ENCODE peak calls at places on chromosome 7, in six cellular contexts. S is H9, X is neuronal stem cell, P is mesenchymal stem cell, J is mesendoderm, Q is H1. H is an unnamed sample.

GRCh38 chr7:128197586-128197985 is 43.5 kb upstream of the LEP start:
- DNase-seq in S (peak; percentile 26), X (no peak), P (no peak), J (no peak), Q (no peak), H (peak; percentile 8)

GRCh38 chr7:5643280-5643679 is 138.2 kb downstream of the RNF216 start:
- DNase-seq in S (peak; percentile 63), X (no peak), P (peak; percentile 62), J (peak; percentile 82), Q (no peak), H (no peak)

GRCh38 chr7:31171216-31171750 is 119.2 kb downstream of the ADCYAP1R1 start:
- DNase-seq in S (no peak), X (no peak), P (no peak), J (no peak), Q (no peak), H (no peak)

GRCh38 chr7:151754142-151754590 is 122.7 kb downstream of the PRKAG2 start:
- DNase-seq in S (peak; percentile 96), X (peak; percentile 93), P (peak; percentile 99), J (peak; percentile 99), Q (peak; percentile 86), H (peak; percentile 99)

GRCh38 chr7:116165717-116166116 is 44.6 kb upstream of the TES start:
- DNase-seq in S (no peak), X (no peak), P (no peak), J (no peak), Q (no peak), H (no peak)

GRCh38 chr7:69687739-69688431 is 89.6 kb downstream of the AUTS2 start:
- DNase-seq in S (no peak), X (no peak), P (no peak), J (no peak), Q (no peak), H (no peak)

GRCh38 chr7:44144968-44145418 is 3.9 kb upstream of the MYL7 start:
- DNase-seq in S (no peak), X (no peak), P (no peak), J (no peak), Q (no peak), H (no peak)

GRCh38 chr7:151045967-151046366 is 2.4 kb upstream of the ASIC3 start:
- DNase-seq in S (no peak), X (no peak), P (no peak), J (no peak), Q (no peak), H (no peak)

GRCh38 chr7:115217373-115217772 is 295.5 kb downstream of the MDFIC start:
- DNase-seq in S (no peak), X (no peak), P (no peak), J (no peak), Q (no peak), H (no peak)

GRCh38 chr7:135197906-135198655 is 13.2 kb downstream of the WDR91 start:
- DNase-seq in S (no peak), X (no peak), P (peak; percentile 7), J (no peak), Q (no peak), H (peak; percentile 49)

GRCh38 chr7:13179775-13180448 is 492.5 kb downstream of the ARL4A start:
- DNase-seq in S (no peak), X (no peak), P (peak; percentile 21), J (no peak), Q (no peak), H (no peak)

GRCh38 chr7:95205821-95206220 is 118.5 kb downstream of the PON1 start:
- DNase-seq in S (no peak), X (no peak), P (peak; percentile 29), J (no peak), Q (no peak), H (peak; percentile 59)

GRCh38 chr7:42753322-42753721 is 158.5 kb downstream of the C7orf25 start:
- DNase-seq in S (no peak), X (no peak), P (no peak), J (no peak), Q (no peak), H (no peak)

GRCh38 chr7:6446977-6447588 is 671 bp downstream of the DAGLB start:
- DNase-seq in S (peak; percentile 73), X (no peak), P (peak; percentile 91), J (peak; percentile 85), Q (peak; percentile 64), H (peak; percentile 87)

GRCh38 chr7:115297651-115298050 is 375.8 kb downstream of the MDFIC start:
- DNase-seq in S (no peak), X (no peak), P (peak; percentile 53), J (peak; percentile 5), Q (no peak), H (peak; percentile 64)

GRCh38 chr7:55563596-55564325 is 8.5 kb downstream of the VOPP1 start:
- DNase-seq in S (no peak), X (no peak), P (no peak), J (peak; percentile 90), Q (no peak), H (no peak)

GRCh38 chr7:1664711-1665591 is 5.1 kb upstream of the ELFN1 start:
- DNase-seq in S (peak; percentile 74), X (peak; percentile 88), P (peak; percentile 53), J (peak; percentile 69), Q (peak; percentile 93), H (peak; percentile 41)

GRCh38 chr7:135519233-135519688 is 9.4 kb upstream of the CNOT4 start:
- DNase-seq in S (no peak), X (no peak), P (no peak), J (no peak), Q (no peak), H (no peak)

GRCh38 chr7:44847509-44847919 is 373 bp downstream of the H2AZ2 start:
- DNase-seq in S (no peak), X (no peak), P (peak; percentile 91), J (peak; percentile 92), Q (no peak), H (peak; percentile 82)

GRCh38 chr7:140592957-140593356 is 47.7 kb downstream of the DENND2A start:
- DNase-seq in S (no peak), X (no peak), P (no peak), J (no peak), Q (no peak), H (no peak)

GRCh38 chr7:140593583-140593982 is 47.0 kb downstream of the DENND2A start:
- DNase-seq in S (no peak), X (no peak), P (no peak), J (no peak), Q (no peak), H (no peak)

GRCh38 chr7:140594131-140594691 is 46.4 kb downstream of the DENND2A start:
- DNase-seq in S (no peak), X (no peak), P (no peak), J (peak; percentile 26), Q (no peak), H (no peak)

GRCh38 chr7:140587243-140587642 is 53.4 kb downstream of the DENND2A start:
- DNase-seq in S (no peak), X (no peak), P (no peak), J (no peak), Q (no peak), H (no peak)

DNA sequence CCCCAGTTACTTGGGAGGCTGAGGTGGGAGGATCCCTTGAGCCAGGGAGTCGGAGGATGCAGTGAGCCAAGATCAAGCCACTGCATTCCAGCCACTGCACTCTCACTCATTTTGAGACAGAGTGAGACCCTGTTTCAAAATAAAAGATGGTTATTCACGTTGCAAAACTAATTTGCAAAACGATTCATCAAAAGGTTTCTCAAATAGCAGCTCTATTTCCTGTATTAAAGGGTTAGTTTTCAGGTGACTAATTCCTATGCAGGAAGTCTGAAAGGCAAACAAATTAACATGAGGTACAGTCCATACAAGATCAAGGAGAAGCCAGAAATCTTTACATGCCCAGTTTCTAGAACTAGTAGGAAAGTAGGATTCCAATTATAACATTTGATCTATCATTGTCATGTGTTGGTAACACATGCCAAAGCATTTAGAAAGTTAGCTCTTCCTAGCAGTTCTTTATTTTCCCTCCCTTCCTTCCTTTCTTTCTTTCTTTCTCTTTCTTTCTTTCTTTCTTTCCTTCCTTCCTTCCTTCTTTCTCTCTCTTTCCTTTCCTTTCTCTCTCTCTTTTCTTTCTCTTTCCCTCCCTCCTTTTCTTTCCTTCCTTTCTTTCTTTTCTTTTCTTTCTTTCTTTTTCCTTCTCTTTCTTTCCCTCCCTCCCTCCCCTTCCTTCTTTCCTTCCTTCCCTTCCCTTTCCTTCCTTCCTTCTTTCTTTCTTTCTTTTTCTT is 49.3 kb downstream of the DENND2A start:
- DNase-seq in S (no peak), X (no peak), P (no peak), J (no peak), Q (no peak), H (peak; percentile 41)
- H2BK15ac ChIP-seq in S (no peak overlapping the region), X (no peak overlapping the region), P (no peak overlapping the region), J (no peak overlapping the region), Q (no peak overlapping the region), H (no peak overlapping the region)

DNA sequence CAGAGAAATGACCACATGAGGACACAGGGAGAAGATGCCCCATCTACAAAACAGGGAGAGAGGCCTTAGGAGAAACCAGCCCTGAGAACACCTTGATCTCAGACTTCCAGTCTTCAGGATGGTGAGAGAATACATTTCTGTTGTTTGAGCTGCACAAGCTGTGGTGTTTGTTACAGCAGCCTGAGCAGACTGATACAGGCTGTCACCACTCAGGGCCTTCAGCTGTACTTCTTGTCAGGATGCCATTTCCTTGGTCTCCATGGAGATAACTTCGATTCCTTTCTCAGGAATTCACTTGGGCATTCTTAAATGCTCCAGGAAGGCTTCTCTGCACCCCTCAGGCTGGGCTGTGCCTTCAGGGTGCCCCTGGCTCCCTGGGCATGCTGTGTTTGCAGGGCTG is 85.7 kb upstream of the IGFBP3 start:
- DNase-seq in S (no peak), X (no peak), P (no peak), J (no peak), Q (no peak), H (no peak)
- H2BK15ac ChIP-seq in S (no peak overlapping the region), X (no peak overlapping the region), P (no peak overlapping the region), J (no peak overlapping the region), Q (no peak overlapping the region), H (no peak overlapping the region)

GRCh38 chr7:79334841-79335240 is 118.6 kb downstream of the MAGI2 start:
- DNase-seq in S (no peak), X (no peak), P (peak; percentile 67), J (no peak), Q (no peak), H (peak; percentile 69)

GRCh38 chr7:79341902-79342301 is 111.6 kb downstream of the MAGI2 start:
- DNase-seq in S (no peak), X (no peak), P (no peak), J (no peak), Q (no peak), H (no peak)

GRCh38 chr7:79339208-79339925 is 114.1 kb downstream of the MAGI2 start:
- DNase-seq in S (no peak), X (no peak), P (no peak), J (no peak), Q (no peak), H (no peak)

GRCh38 chr7:79340212-79340611 is 113.3 kb downstream of the MAGI2 start:
- DNase-seq in S (no peak), X (no peak), P (no peak), J (no peak), Q (no peak), H (peak; percentile 23)

GRCh38 chr7:79337722-79338121 is 115.7 kb downstream of the MAGI2 start:
- DNase-seq in S (no peak), X (no peak), P (no peak), J (no peak), Q (no peak), H (no peak)
- H2BK15ac ChIP-seq in S (no peak overlapping the region), X (no peak overlapping the region), P (peak overlapping the region; percentile 30), J (no peak overlapping the region), Q (no peak overlapping the region), H (no peak overlapping the region)

DNA sequence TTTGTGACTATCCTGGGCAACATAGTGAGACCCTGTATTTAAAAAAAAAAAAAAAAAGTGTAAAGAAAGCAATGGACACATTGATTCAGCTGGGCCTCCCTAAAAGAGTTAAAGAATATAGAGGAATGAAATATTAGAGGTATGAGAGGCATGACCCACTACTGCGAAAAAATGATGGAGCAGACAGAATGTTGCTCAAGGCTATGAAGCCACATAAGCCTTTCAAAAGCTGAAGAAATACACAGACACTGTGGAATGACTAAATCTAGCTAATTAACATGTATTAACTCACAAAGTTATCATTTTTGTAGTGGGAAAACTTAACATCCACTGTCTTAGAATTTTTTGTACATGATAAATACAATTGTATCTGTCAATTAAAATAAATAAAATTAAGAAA is 107.3 kb downstream of the HGF start:
- DNase-seq in S (no peak), X (no peak), P (no peak), J (no peak), Q (no peak), H (no peak)
- H2BK15ac ChIP-seq in S (no peak overlapping the region), X (no peak overlapping the region), P (no peak overlapping the region), J (no peak overlapping the region), Q (no peak overlapping the region), H (no peak overlapping the region)

H was measured in IMR-90.